ENCODE peak calls at places on chromosomes 5 and 9, in four cellular contexts. F is K562, M is HepG2, R is GM12878. O is an unnamed sample.

GRCh38 chr9:88017086-88017485 is 42.8 kb upstream of the CDK20 start:
- DNase-seq in F (no peak), M (no peak), R (no peak), O (no peak)

GRCh38 chr9:70043689-70044449 is at the start of gene MAMDC2:
- DNase-seq in F (no peak), M (no peak), R (no peak), O (no peak)

GRCh38 chr9:33797837-33798236 is 2.5 kb downstream of the PRSS3 start:
- DNase-seq in F (no peak), M (no peak), R (no peak), O (no peak)

GRCh38 chr5:132961887-132962286 is 1.5 kb downstream of the AFF4 start:
- DNase-seq in F (no peak), M (no peak), R (no peak), O (no peak)

GRCh38 chr5:23332650-23333251 is 174.7 kb upstream of the PRDM9 start:
- DNase-seq in F (no peak), M (peak; percentile 1), R (no peak), O (peak; percentile 43)

GRCh38 chr5:141695627-141696180 is 13.7 kb upstream of the ARAP3 start:
- DNase-seq in F (no peak), M (no peak), R (no peak), O (no peak)

GRCh38 chr5:19734706-19735240 is 253.2 kb downstream of the CDH18 start:
- DNase-seq in F (no peak), M (no peak), R (no peak), O (no peak)

GRCh38 chr9:109967651-109968331 is 187.8 kb downstream of the PALM2AKAP2 start:
- DNase-seq in F (no peak), M (no peak), R (peak; percentile 96), O (no peak)

DNA sequence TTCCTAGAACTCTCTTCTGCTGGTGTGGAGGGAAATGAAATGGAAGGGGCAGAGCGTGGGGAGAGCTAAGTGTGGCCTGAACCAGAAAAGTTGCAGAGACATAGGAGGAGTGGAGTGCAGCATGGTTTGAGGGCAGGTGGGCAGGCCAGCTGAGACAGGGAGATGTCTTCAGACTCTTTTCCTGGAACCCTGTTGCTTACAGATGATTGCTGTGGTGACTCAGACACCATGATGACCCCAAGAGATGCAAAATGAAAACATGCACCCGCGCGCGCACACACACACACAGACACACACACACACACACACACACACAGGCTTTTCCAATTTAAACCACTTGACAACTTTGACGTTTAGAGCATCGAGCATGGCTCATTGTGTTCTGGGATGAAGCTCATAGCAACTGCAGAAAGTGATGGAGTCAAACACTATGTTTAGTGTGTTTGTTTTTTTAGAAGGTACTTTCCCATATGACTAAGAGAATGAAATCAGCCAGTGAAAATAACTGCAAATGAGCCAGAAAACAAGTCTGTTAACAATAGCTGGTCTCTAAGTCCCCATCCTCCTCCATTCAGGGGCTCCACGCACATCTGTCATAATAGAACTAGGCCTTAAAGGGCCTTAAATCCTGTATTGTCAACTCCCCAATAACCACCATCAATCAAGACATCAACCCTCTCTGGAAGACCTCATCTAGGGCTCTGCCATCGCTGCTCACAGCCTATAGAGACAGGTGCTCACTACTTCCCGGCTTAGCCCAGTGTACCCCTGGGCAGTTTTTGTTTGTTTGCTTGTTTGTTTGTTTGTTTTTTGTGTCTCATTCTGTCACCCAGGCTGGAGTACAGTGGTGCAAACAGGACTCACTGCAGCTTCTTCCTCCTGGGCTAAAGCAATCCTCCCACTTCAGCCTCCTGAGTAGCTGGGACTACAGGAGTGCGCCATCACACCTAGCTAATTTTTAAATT is 9.6 kb downstream of the TMOD1 start:
- DNase-seq in F (peak; percentile 44), M (no peak), R (peak; percentile 84), O (no peak)
- TF ChIP-seq BHLHE40 in F (peak; percentile 72), M (no peak), R (peak; percentile 66), O (no peak)

DNA sequence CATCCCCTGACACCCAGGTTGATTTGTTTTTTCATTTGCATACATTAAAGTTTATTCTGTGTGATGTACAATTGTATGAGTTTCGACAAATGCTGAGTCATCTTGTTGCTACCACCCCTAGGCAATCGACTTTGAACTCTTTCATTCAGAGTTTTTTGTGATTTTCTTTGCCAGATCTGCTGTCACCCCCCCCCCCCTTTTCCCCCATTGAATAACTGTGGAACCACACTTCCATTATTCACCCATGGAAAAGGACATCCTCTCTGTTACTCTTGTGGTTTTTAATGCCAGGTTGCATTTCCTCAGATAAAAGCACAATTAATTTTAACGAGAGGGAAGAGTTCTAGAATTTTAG is 13.7 kb upstream of the FAM120AOS start:
- DNase-seq in F (peak; percentile 42), M (peak; percentile 37), R (no peak), O (no peak)
- TF ChIP-seq TARDBP in F (no peak), M (no peak), R (no peak), O (no peak)

GRCh38 chr9:133105461-133105770 is 15.6 kb downstream of the RALGDS start:
- DNase-seq in F (no peak), M (no peak), R (no peak), O (no peak)
- TF ChIP-seq BHLHE40 in F (no peak), M (no peak), R (no peak), O (no peak)

GRCh38 chr9:12794024-12794799 is 19.4 kb downstream of the LURAP1L start:
- DNase-seq in F (no peak), M (peak; percentile 35), R (no peak), O (no peak)
- TF ChIP-seq TARDBP in F (no peak), M (no peak), R (no peak), O (no peak)

DNA sequence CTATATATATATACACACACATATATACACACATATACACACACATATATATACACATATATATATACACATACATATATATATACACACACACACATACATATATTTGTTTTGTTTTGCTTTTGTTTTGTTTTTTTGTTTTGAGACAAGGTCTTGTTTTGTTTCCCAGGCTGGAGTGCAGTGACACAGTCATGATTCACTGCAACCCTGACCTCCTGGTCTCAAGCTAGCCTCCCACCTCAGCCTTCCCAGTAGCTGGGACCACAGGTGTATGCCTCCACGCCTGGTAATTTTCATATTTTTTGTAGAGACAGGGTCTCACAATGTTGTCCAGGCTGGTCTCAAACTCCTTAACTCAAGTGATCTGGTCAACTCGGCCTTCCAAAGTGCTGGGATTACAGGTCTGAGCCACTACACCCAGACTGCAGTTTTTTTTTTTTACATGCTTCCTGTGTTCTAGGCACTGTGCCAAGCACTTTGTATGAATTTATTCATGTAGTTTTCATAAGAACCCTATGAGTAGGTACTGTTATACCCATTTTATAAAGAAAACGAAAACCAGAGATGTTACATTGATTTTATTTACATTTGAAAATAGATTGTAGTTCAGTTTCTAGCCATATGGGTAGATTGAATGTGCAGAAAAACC is 120.7 kb downstream of the PBX3 start:
- DNase-seq in F (no peak), M (no peak), R (no peak), O (no peak)
- TF ChIP-seq BHLHE40 in F (no peak), M (no peak), R (no peak), O (no peak)

DNA sequence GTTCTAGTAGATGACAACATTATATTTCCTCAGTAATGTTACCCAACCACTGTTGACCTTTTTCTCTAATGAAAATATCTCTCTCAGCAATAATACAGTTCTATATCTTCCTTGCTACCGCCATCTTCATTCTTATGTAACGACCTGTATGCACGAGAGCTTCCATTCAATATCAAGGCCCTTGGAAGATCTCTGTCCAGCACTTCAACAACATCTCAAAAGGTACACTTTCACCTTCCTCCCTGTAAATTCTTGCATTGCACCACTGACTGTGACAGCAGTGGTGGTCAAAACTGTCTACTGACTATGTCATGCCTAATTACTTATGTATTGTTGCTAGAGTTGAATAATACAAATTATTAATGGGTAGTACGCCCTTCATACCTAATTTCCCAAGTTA is 53.2 kb downstream of the ANXA1 start:
- DNase-seq in F (no peak), M (no peak), R (no peak), O (no peak)
- TF ChIP-seq TARDBP in F (no peak), M (no peak), R (no peak), O (no peak)

GRCh38 chr9:13270734-13271133 is 8.8 kb downstream of the MPDZ start:
- DNase-seq in F (no peak), M (no peak), R (no peak), O (no peak)
- TF ChIP-seq BHLHE40 in F (no peak), M (no peak), R (no peak), O (no peak)

GRCh38 chr5:6831678-6832077 is 118.4 kb downstream of the TENT4A start:
- DNase-seq in F (no peak), M (no peak), R (no peak), O (no peak)
- TF ChIP-seq TARDBP in F (no peak), M (no peak), R (no peak), O (no peak)

O was measured in HEK293T.